ENCODE peak calls at places on chromosomes 1 and 21, in five cellular contexts. V is AG04450, Z is stomach, C is colonic mucosa, A is OCI-LY7. E is an unnamed sample.

GRCh38 chr1:156284112-156284511 is at the start of gene TMEM79:
- DNase-seq in V (no peak), Z (no peak), C (peak), A (no peak), E (no peak)

GRCh38 chr1:182330303-182330702 is 61.3 kb downstream of the GLUL start:
- DNase-seq in V (no peak), Z (peak), C (no peak), A (no peak), E (no peak)

GRCh38 chr1:7047866-7048265 is 262.6 kb downstream of the CAMTA1 start:
- DNase-seq in V (no peak), Z (no peak), C (no peak), A (no peak), E (no peak)

GRCh38 chr1:40039245-40039756 is 1.2 kb upstream of the CAP1 start:
- DNase-seq in V (no peak), Z (no peak), C (no peak), A (peak), E (peak)

GRCh38 chr1:218284377-218284916 is 646 bp upstream of the RRP15 start:
- DNase-seq in V (no peak), Z (no peak), C (no peak), A (no peak), E (no peak)

GRCh38 chr21:36511484-36512227 is 31.7 kb upstream of the CLDN14 start:
- DNase-seq in V (no peak), Z (no peak), C (no peak), A (peak), E (no peak)

GRCh38 chr1:231899046-231899445 is 272.5 kb downstream of the DISC1 start:
- DNase-seq in V (no peak), Z (no peak), C (no peak), A (no peak), E (no peak)

GRCh38 chr1:11256299-11256698 is 6.1 kb downstream of the MTOR start:
- DNase-seq in V (no peak), Z (no peak), C (no peak), A (no peak), E (no peak)

GRCh38 chr1:26999440-26999987 is 6.0 kb downstream of the TRNP1 start:
- DNase-seq in V (peak), Z (peak), C (no peak), A (no peak), E (no peak)

DNA sequence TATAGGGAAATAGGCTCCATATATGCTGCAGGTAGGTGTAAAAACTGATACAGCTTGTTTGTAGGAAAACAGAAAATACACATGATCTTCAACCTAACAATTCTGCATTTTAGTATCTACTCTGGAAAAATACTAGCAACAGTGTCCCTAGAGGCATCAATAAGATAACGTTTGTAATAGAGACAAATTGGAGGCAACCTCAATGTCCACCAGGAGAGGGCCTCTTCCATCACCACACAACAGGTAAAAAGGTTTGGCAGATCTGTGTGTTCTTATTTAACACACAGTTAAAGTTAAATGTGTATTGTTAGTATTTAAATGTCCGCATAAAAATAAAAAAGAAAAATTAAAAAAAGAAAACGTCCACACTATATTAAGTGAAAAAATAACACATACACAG is 5.4 kb downstream of the EIF2D start:
- DNase-seq in V (no peak), Z (no peak), C (no peak), A (peak), E (peak)
- TF ChIP-seq CTCF in V (peak), Z (no peak), C (no peak), A (peak), E (peak)

GRCh38 chr1:52929019-52929418 is 1.9 kb downstream of the SCP2 start:
- DNase-seq in V (no peak), Z (no peak), C (no peak), A (no peak), E (no peak)

GRCh38 chr1:52925571-52926005 is 1.5 kb upstream of the SCP2 start:
- DNase-seq in V (no peak), Z (no peak), C (no peak), A (no peak), E (no peak)

GRCh38 chr1:52928083-52928404 is 968 bp downstream of the SCP2 start:
- DNase-seq in V (no peak), Z (no peak), C (no peak), A (no peak), E (no peak)

GRCh38 chr1:52927219-52928082 is at the start of gene SCP2:
- DNase-seq in V (peak), Z (peak), C (peak), A (no peak), E (peak)

DNA sequence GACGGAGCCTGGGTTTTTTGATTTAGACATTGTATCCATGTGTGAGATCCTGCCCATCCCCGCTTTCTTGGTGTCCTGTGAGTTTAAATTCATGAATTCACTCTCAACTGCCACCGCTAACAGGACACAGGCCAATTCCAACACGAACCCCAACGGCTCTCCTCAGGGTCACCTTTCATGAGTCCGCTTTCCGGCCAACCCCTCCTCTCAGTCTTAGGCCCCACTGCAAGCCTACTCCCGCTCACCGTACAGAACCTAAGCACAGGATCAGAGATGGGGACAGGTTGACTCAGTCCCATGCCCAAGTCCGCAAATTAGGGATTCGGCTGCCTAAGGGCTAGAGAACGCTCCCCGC is 235 bp upstream of the SCP2 start:
- DNase-seq in V (no peak), Z (no peak), C (no peak), A (no peak), E (no peak)
- H3K4me3 ChIP-seq in V (peak), Z (peak), C (peak), A (no peak), E (peak)

GRCh38 chr1:100924212-100924611 is 28.3 kb downstream of the SLC30A7 start:
- DNase-seq in V (no peak), Z (no peak), C (no peak), A (no peak), E (no peak)

GRCh38 chr1:100924991-100925390 is 29.1 kb downstream of the SLC30A7 start:
- DNase-seq in V (no peak), Z (no peak), C (no peak), A (no peak), E (no peak)

GRCh38 chr1:100926240-100926639 is 30.4 kb downstream of the SLC30A7 start:
- DNase-seq in V (no peak), Z (no peak), C (no peak), A (no peak), E (no peak)

GRCh38 chr1:100921110-100921706 is 25.3 kb downstream of the SLC30A7 start:
- DNase-seq in V (peak), Z (no peak), C (no peak), A (peak), E (peak)
- TF ChIP-seq CTCF in V (peak), Z (peak), C (peak), A (peak), E (peak)

GRCh38 chr21:42234026-42234425 is 15.1 kb downstream of the ABCG1 start:
- DNase-seq in V (no peak), Z (no peak), C (no peak), A (no peak), E (no peak)
- H3K4me3 ChIP-seq in V (no peak), Z (peak), C (peak), A (peak), E (peak)

GRCh38 chr1:203507836-203508235 is 13.9 kb downstream of the OPTC start:
- DNase-seq in V (no peak), Z (no peak), C (no peak), A (no peak), E (no peak)

GRCh38 chr1:203506821-203507220 is 12.9 kb downstream of the OPTC start:
- DNase-seq in V (no peak), Z (no peak), C (no peak), A (no peak), E (no peak)

GRCh38 chr1:203507227-203507626 is 13.3 kb downstream of the OPTC start:
- DNase-seq in V (no peak), Z (no peak), C (no peak), A (no peak), E (no peak)

GRCh38 chr1:203505526-203506189 is 11.7 kb downstream of the OPTC start:
- DNase-seq in V (no peak), Z (no peak), C (no peak), A (no peak), E (no peak)

DNA sequence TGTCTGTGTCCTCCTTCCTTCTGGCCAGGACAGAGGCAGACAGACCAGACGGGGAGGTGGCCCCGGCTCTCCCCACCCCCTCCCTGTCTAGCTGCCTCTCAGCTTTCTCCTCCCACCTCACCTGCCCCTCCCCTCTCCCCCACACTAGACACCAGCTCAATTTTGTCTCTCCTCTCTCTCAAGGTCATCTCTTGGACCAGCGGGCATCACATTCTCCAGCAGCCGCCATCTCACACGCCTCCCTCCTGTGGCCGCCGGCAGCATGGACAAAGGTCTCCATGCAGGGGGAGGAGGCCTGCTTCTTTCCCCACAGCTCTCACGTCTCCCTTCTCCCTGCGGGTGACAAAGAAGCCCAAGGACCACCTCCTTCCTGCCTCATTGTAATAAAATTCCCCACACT is 14.5 kb downstream of the OPTC start:
- DNase-seq in V (no peak), Z (no peak), C (no peak), A (no peak), E (no peak)
- TF ChIP-seq CTCF in V (no peak), Z (no peak), C (no peak), A (no peak), E (no peak)

GRCh38 chr1:230866171-230866811 is 2.0 kb downstream of the C1orf198 start:
- DNase-seq in V (no peak), Z (no peak), C (no peak), A (no peak), E (no peak)
- H3K4me3 ChIP-seq in V (peak), Z (peak), C (no peak), A (no peak), E (no peak)